ENCODE peak calls at places on chromosome 10, in nine cellular contexts. S is stimulated activated CD8-positive, alpha-beta memory T cell treated with anti-CD3 and anti-CD28 coated beads, Interleukin-4, amount 100 ng/mL, for 1 hour; T is SHP77 treated with DMSO at 0.1 percent for 48 hours; W is RWPE1; J is iris pigment epithelial cell; O is NCI-H345; D is naive thymus-derived CD4-positive, alpha-beta T cell; Y is NCI-H460; N is activated T-cell treated with anti-CD3 and anti-CD28 coated beads, Interleukin-2, amount 50 U/mL, for 48 hours. I is an unnamed sample.

GRCh38 chr10:7766241-7766640 is 21.6 kb downstream of the KIN start:
- DNase-seq in S (no peak), T (no peak), W (no peak), J (no peak), O (no peak), D (no peak), Y (no peak), N (no peak), I (no peak)

GRCh38 chr10:13560597-13560996 is 26.2 kb upstream of the PRPF18 start:
- DNase-seq in S (no peak), T (no peak), W (no peak), J (peak), O (peak), D (no peak), Y (peak), N (no peak), I (peak)

GRCh38 chr10:13102002-13102794 is 2.2 kb downstream of the OPTN start:
- DNase-seq in S (no peak), T (no peak), W (no peak), J (peak), O (no peak), D (no peak), Y (no peak), N (no peak), I (no peak)

GRCh38 chr10:43793714-43794113 is 145.0 kb upstream of the ZNF32 start:
- DNase-seq in S (no peak), T (no peak), W (no peak), J (peak), O (no peak), D (no peak), Y (no peak), N (no peak), I (peak)

GRCh38 chr10:3874988-3875841 is 90.2 kb upstream of the KLF6 start:
- DNase-seq in S (no peak), T (no peak), W (no peak), J (no peak), O (no peak), D (peak), Y (no peak), N (no peak), I (no peak)

GRCh38 chr10:95657250-95657649 is 739 bp upstream of the ALDH18A1 start:
- DNase-seq in S (no peak), T (no peak), W (no peak), J (no peak), O (no peak), D (no peak), Y (no peak), N (no peak), I (no peak)

GRCh38 chr10:116170815-116171250 is 102.2 kb downstream of the GFRA1 start:
- DNase-seq in S (no peak), T (no peak), W (no peak), J (peak), O (no peak), D (no peak), Y (no peak), N (no peak), I (peak)

GRCh38 chr10:76086571-76087260 is 655.3 kb downstream of the LRMDA start:
- DNase-seq in S (no peak), T (peak), W (peak), J (peak), O (no peak), D (no peak), Y (no peak), N (no peak), I (peak)

GRCh38 chr10:114498413-114499111 is 94.3 kb upstream of the AFAP1L2 start:
- DNase-seq in S (no peak), T (no peak), W (no peak), J (no peak), O (no peak), D (no peak), Y (no peak), N (no peak), I (no peak)

GRCh38 chr10:132593900-132594876 is 56.6 kb downstream of the INPP5A start:
- DNase-seq in S (no peak), T (no peak), W (no peak), J (no peak), O (no peak), D (no peak), Y (no peak), N (no peak), I (no peak)

GRCh38 chr10:8998751-8999150 is 944.3 kb downstream of the GATA3 start:
- DNase-seq in S (no peak), T (no peak), W (no peak), J (peak), O (no peak), D (no peak), Y (no peak), N (no peak), I (no peak)

GRCh38 chr10:80416401-80417098 is 8.2 kb downstream of the PRXL2A start:
- DNase-seq in S (no peak), T (no peak), W (no peak), J (peak), O (no peak), D (no peak), Y (no peak), N (no peak), I (no peak)

GRCh38 chr10:70691601-70692000 is 19.3 kb downstream of the ADAMTS14 start:
- DNase-seq in S (no peak), T (no peak), W (no peak), J (no peak), O (no peak), D (no peak), Y (no peak), N (no peak), I (no peak)

GRCh38 chr10:71966046-71967004 is 2.1 kb downstream of the CHST3 start:
- DNase-seq in S (no peak), T (no peak), W (peak), J (no peak), O (no peak), D (no peak), Y (no peak), N (no peak), I (peak)

GRCh38 chr10:124239134-124239533 is 145.7 kb upstream of the CHST15 start:
- DNase-seq in S (no peak), T (no peak), W (no peak), J (no peak), O (no peak), D (no peak), Y (no peak), N (no peak), I (no peak)

GRCh38 chr10:78964952-78965633 is 103.7 kb upstream of the ZMIZ1 start:
- DNase-seq in S (no peak), T (peak), W (peak), J (peak), O (peak), D (no peak), Y (peak), N (no peak), I (peak)

GRCh38 chr10:68665841-68666240 is 55.2 kb upstream of the CCAR1 start:
- DNase-seq in S (no peak), T (no peak), W (no peak), J (peak), O (no peak), D (no peak), Y (no peak), N (no peak), I (peak)

GRCh38 chr10:128934492-128934891 is 532.5 kb upstream of the MGMT start:
- DNase-seq in S (no peak), T (no peak), W (no peak), J (no peak), O (no peak), D (no peak), Y (no peak), N (no peak), I (no peak)

GRCh38 chr10:102504179-102504975 is 605 bp downstream of the SUFU start:
- DNase-seq in S (no peak), T (no peak), W (peak), J (peak), O (no peak), D (peak), Y (no peak), N (peak), I (no peak)

GRCh38 chr10:132357286-132358058 is 25.5 kb downstream of the LRRC27 start:
- DNase-seq in S (no peak), T (no peak), W (no peak), J (no peak), O (no peak), D (no peak), Y (no peak), N (no peak), I (no peak)

GRCh38 chr10:88616250-88616977 is 29.9 kb downstream of the LIPJ start:
- DNase-seq in S (no peak), T (no peak), W (no peak), J (no peak), O (no peak), D (no peak), Y (no peak), N (no peak), I (no peak)

GRCh38 chr10:43078175-43078985 is 1.5 kb downstream of the RET start:
- DNase-seq in S (no peak), T (no peak), W (no peak), J (no peak), O (no peak), D (no peak), Y (no peak), N (peak), I (no peak)

GRCh38 chr10:71321386-71321785 is 2.3 kb downstream of the SLC29A3 start:
- DNase-seq in S (no peak), T (no peak), W (no peak), J (no peak), O (no peak), D (no peak), Y (no peak), N (no peak), I (no peak)

GRCh38 chr10:70074971-70075370 is 22.3 kb downstream of the MACROH2A2 start:
- DNase-seq in S (no peak), T (no peak), W (no peak), J (no peak), O (no peak), D (no peak), Y (no peak), N (no peak), I (no peak)

GRCh38 chr10:47311193-47311899 is 10.9 kb upstream of the GDF2 start:
- DNase-seq in S (no peak), T (no peak), W (no peak), J (no peak), O (peak), D (peak), Y (no peak), N (peak), I (no peak)

GRCh38 chr10:27742926-27743735 is 2.5 kb downstream of the MKX start:
- DNase-seq in S (no peak), T (no peak), W (no peak), J (peak), O (peak), D (peak), Y (no peak), N (peak), I (no peak)

GRCh38 chr10:32298066-32298812 is 48.7 kb downstream of the EPC1 start:
- DNase-seq in S (no peak), T (no peak), W (peak), J (peak), O (no peak), D (no peak), Y (peak), N (no peak), I (peak)

GRCh38 chr10:17851611-17852010 is 42.5 kb downstream of the MRC1 start:
- DNase-seq in S (no peak), T (peak), W (no peak), J (no peak), O (no peak), D (no peak), Y (no peak), N (no peak), I (peak)

GRCh38 chr10:125866421-125867029 is 14.6 kb downstream of the DHX32 start:
- DNase-seq in S (no peak), T (no peak), W (no peak), J (no peak), O (no peak), D (no peak), Y (no peak), N (no peak), I (peak)

GRCh38 chr10:7351905-7352304 is 58.9 kb downstream of the SFMBT2 start:
- DNase-seq in S (no peak), T (no peak), W (peak), J (no peak), O (no peak), D (no peak), Y (no peak), N (no peak), I (peak)

GRCh38 chr10:63515002-63515763 is 6.0 kb upstream of the REEP3 start:
- DNase-seq in S (no peak), T (no peak), W (no peak), J (peak), O (no peak), D (no peak), Y (no peak), N (no peak), I (peak)

GRCh38 chr10:101567165-101568006 is 20.7 kb downstream of the POLL start:
- DNase-seq in S (no peak), T (no peak), W (no peak), J (no peak), O (no peak), D (no peak), Y (no peak), N (no peak), I (no peak)

GRCh38 chr10:128419466-128420019 is 293.3 kb upstream of the MKI67 start:
- DNase-seq in S (no peak), T (no peak), W (no peak), J (no peak), O (no peak), D (no peak), Y (no peak), N (no peak), I (peak)

GRCh38 chr10:116521424-116522305 is 24.1 kb upstream of the PNLIP start:
- DNase-seq in S (no peak), T (no peak), W (peak), J (peak), O (peak), D (peak), Y (peak), N (no peak), I (peak)

GRCh38 chr10:124721295-124722052 is 22.7 kb downstream of the FAM53B start:
- DNase-seq in S (no peak), T (no peak), W (no peak), J (peak), O (no peak), D (no peak), Y (no peak), N (no peak), I (no peak)

GRCh38 chr10:119644215-119644826 is 6.9 kb upstream of the BAG3 start:
- DNase-seq in S (no peak), T (no peak), W (no peak), J (no peak), O (no peak), D (no peak), Y (no peak), N (no peak), I (no peak)

I was measured in MCF 10A.